ENCODE peak calls at places on chromosomes 5 and 9, in ten cellular contexts. One of them, this sample, is unnamed.

GRCh38 chr5:73764586-73764985 is 138.6 kb downstream of the ARHGEF28 start:
- DNase-seq in fibroblast of mammary gland: peak; percentile 53
- DNase-seq in brain microvascular endothelial cell: peak; percentile 70
- DNase-seq in H9: no peak
- DNase-seq in body of pancreas: no peak
- DNase-seq in epithelial cell of esophagus: peak; percentile 88
- DNase-seq in heart right ventricle: no peak
- DNase-seq in WTC11: no peak
- DNase-seq in GM23338: no peak
- DNase-seq in CD8-positive, alpha-beta T cell: no peak
- DNase-seq in this sample: no peak

GRCh38 chr9:38389313-38389712 is 3.2 kb upstream of the ALDH1B1 start:
- DNase-seq in fibroblast of mammary gland: no peak
- DNase-seq in brain microvascular endothelial cell: no peak
- DNase-seq in H9: no peak
- DNase-seq in body of pancreas: no peak
- DNase-seq in epithelial cell of esophagus: no peak
- DNase-seq in heart right ventricle: no peak
- DNase-seq in WTC11: no peak
- DNase-seq in GM23338: no peak
- DNase-seq in CD8-positive, alpha-beta T cell: no peak
- DNase-seq in this sample: no peak

GRCh38 chr9:137742698-137743097 is 123.9 kb downstream of the EHMT1 start:
- DNase-seq in fibroblast of mammary gland: no peak
- DNase-seq in brain microvascular endothelial cell: peak; percentile 16
- DNase-seq in H9: no peak
- DNase-seq in body of pancreas: no peak
- DNase-seq in epithelial cell of esophagus: no peak
- DNase-seq in heart right ventricle: no peak
- DNase-seq in WTC11: no peak
- DNase-seq in GM23338: no peak
- DNase-seq in CD8-positive, alpha-beta T cell: no peak
- DNase-seq in this sample: no peak

GRCh38 chr5:177366528-177367322 is 9.0 kb downstream of the RGS14 start:
- DNase-seq in fibroblast of mammary gland: peak; percentile 73
- DNase-seq in brain microvascular endothelial cell: peak; percentile 76
- DNase-seq in H9: peak; percentile 97
- DNase-seq in body of pancreas: peak; percentile 95
- DNase-seq in epithelial cell of esophagus: peak; percentile 73
- DNase-seq in heart right ventricle: peak; percentile 89
- DNase-seq in WTC11: peak; percentile 99
- DNase-seq in GM23338: peak; percentile 99
- DNase-seq in CD8-positive, alpha-beta T cell: no peak
- DNase-seq in this sample: peak; percentile 95

GRCh38 chr5:55634204-55634785 is 77.8 kb downstream of the SLC38A9 start:
- DNase-seq in fibroblast of mammary gland: peak; percentile 77
- DNase-seq in brain microvascular endothelial cell: no peak
- DNase-seq in H9: no peak
- DNase-seq in body of pancreas: peak; percentile 32
- DNase-seq in epithelial cell of esophagus: no peak
- DNase-seq in heart right ventricle: no peak
- DNase-seq in WTC11: no peak
- DNase-seq in GM23338: no peak
- DNase-seq in CD8-positive, alpha-beta T cell: no peak
- DNase-seq in this sample: no peak

GRCh38 chr5:7094626-7095025 is 301.3 kb upstream of the ADCY2 start:
- DNase-seq in fibroblast of mammary gland: no peak
- DNase-seq in brain microvascular endothelial cell: no peak
- DNase-seq in H9: peak; percentile 44
- DNase-seq in body of pancreas: no peak
- DNase-seq in epithelial cell of esophagus: peak; percentile 14
- DNase-seq in heart right ventricle: no peak
- DNase-seq in WTC11: peak; percentile 61
- DNase-seq in GM23338: peak; percentile 78
- DNase-seq in CD8-positive, alpha-beta T cell: no peak
- DNase-seq in this sample: no peak

GRCh38 chr5:107248065-107248695 is 422.6 kb downstream of the EFNA5 start:
- DNase-seq in fibroblast of mammary gland: peak; percentile 58
- DNase-seq in brain microvascular endothelial cell: peak; percentile 64
- DNase-seq in H9: peak; percentile 66
- DNase-seq in body of pancreas: peak; percentile 71
- DNase-seq in epithelial cell of esophagus: peak; percentile 74
- DNase-seq in heart right ventricle: peak; percentile 14
- DNase-seq in WTC11: peak; percentile 79
- DNase-seq in GM23338: peak; percentile 81
- DNase-seq in CD8-positive, alpha-beta T cell: no peak
- DNase-seq in this sample: peak; percentile 57

GRCh38 chr5:134784241-134784920 is 25.8 kb downstream of the DDX46 start:
- DNase-seq in fibroblast of mammary gland: peak; percentile 11
- DNase-seq in brain microvascular endothelial cell: no peak
- DNase-seq in H9: no peak
- DNase-seq in body of pancreas: no peak
- DNase-seq in epithelial cell of esophagus: peak; percentile 20
- DNase-seq in heart right ventricle: no peak
- DNase-seq in WTC11: no peak
- DNase-seq in GM23338: no peak
- DNase-seq in CD8-positive, alpha-beta T cell: no peak
- DNase-seq in this sample: no peak

GRCh38 chr9:125467341-125467740 is 205.7 kb downstream of the GAPVD1 start:
- DNase-seq in fibroblast of mammary gland: no peak
- DNase-seq in brain microvascular endothelial cell: no peak
- DNase-seq in H9: no peak
- DNase-seq in body of pancreas: no peak
- DNase-seq in epithelial cell of esophagus: no peak
- DNase-seq in heart right ventricle: no peak
- DNase-seq in WTC11: no peak
- DNase-seq in GM23338: no peak
- DNase-seq in CD8-positive, alpha-beta T cell: no peak
- DNase-seq in this sample: no peak

GRCh38 chr9:136330406-136330990 is 3.2 kb downstream of the GPSM1 start:
- DNase-seq in fibroblast of mammary gland: no peak
- DNase-seq in brain microvascular endothelial cell: no peak
- DNase-seq in H9: no peak
- DNase-seq in body of pancreas: no peak
- DNase-seq in epithelial cell of esophagus: no peak
- DNase-seq in heart right ventricle: no peak
- DNase-seq in WTC11: no peak
- DNase-seq in GM23338: no peak
- DNase-seq in CD8-positive, alpha-beta T cell: no peak
- DNase-seq in this sample: no peak

GRCh38 chr5:133763744-133764143 is 151.4 kb upstream of the FSTL4 start:
- DNase-seq in fibroblast of mammary gland: no peak
- DNase-seq in brain microvascular endothelial cell: no peak
- DNase-seq in H9: peak; percentile 19
- DNase-seq in body of pancreas: peak; percentile 8
- DNase-seq in epithelial cell of esophagus: no peak
- DNase-seq in heart right ventricle: no peak
- DNase-seq in WTC11: no peak
- DNase-seq in GM23338: no peak
- DNase-seq in CD8-positive, alpha-beta T cell: no peak
- DNase-seq in this sample: no peak

GRCh38 chr5:96434201-96434645 is 1.2 kb upstream of the PCSK1 start:
- DNase-seq in fibroblast of mammary gland: peak; percentile 75
- DNase-seq in brain microvascular endothelial cell: peak; percentile 73
- DNase-seq in H9: peak; percentile 88
- DNase-seq in body of pancreas: peak; percentile 71
- DNase-seq in epithelial cell of esophagus: peak; percentile 67
- DNase-seq in heart right ventricle: peak; percentile 59
- DNase-seq in WTC11: peak; percentile 89
- DNase-seq in GM23338: peak; percentile 93
- DNase-seq in CD8-positive, alpha-beta T cell: peak; percentile 2
- DNase-seq in this sample: peak; percentile 61

GRCh38 chr5:96440185-96440538 is 7.1 kb upstream of the PCSK1 start:
- DNase-seq in fibroblast of mammary gland: no peak
- DNase-seq in brain microvascular endothelial cell: no peak
- DNase-seq in H9: no peak
- DNase-seq in body of pancreas: no peak
- DNase-seq in epithelial cell of esophagus: no peak
- DNase-seq in heart right ventricle: no peak
- DNase-seq in WTC11: no peak
- DNase-seq in GM23338: no peak
- DNase-seq in CD8-positive, alpha-beta T cell: no peak
- DNase-seq in this sample: no peak

DNA sequence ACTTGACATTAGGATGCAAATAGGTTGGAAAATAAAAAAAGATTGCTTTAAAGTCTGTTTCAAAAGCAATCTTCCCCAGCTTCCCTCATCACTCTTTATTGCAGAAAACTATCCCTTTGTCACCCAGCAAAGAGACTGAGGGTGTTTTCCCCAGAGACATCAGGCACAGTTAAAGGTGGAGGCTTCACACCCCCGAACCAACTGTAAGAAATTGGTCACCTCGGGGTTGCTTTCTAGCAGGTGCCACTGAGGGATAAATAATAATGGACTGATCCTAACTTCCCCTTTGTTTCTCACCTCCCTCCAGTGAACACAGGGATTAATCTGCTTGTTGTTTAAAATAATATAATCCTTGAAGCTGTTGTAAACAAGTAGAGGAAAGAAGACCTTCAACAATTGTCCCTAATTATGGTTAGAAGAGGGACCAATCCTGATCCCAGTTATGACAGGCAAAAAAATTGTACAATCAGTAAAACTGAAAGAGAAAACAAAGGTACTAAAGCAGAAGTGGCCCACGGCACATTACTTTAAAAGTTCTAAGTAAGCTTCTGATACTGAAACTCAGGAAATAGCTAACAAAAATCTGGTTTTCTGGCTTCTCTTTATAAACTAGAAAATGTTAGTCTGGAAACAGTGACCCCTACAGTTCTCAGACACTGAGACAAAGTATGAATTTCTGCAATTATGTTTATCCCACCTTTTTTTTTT is 6.6 kb upstream of the PCSK1 start:
- DNase-seq in fibroblast of mammary gland: peak; percentile 17
- DNase-seq in brain microvascular endothelial cell: no peak
- DNase-seq in H9: no peak
- DNase-seq in body of pancreas: no peak
- DNase-seq in epithelial cell of esophagus: no peak
- DNase-seq in heart right ventricle: no peak
- DNase-seq in WTC11: no peak
- DNase-seq in GM23338: no peak
- DNase-seq in CD8-positive, alpha-beta T cell: no peak
- DNase-seq in this sample: no peak
- TF ChIP-seq CTCF in fibroblast of mammary gland: peak; percentile 28
- TF ChIP-seq CTCF in brain microvascular endothelial cell: peak; percentile 20
- TF ChIP-seq CTCF in H9: no peak
- TF ChIP-seq CTCF in body of pancreas: no peak
- TF ChIP-seq CTCF in epithelial cell of esophagus: no peak
- TF ChIP-seq CTCF in heart right ventricle: no peak
- TF ChIP-seq CTCF in WTC11: no peak
- TF ChIP-seq CTCF in GM23338: no peak
- TF ChIP-seq CTCF in CD8-positive, alpha-beta T cell: no peak
- TF ChIP-seq CTCF in this sample: no peak

GRCh38 chr9:82763631-82764030 is 299.3 kb downstream of the RASEF start:
- DNase-seq in fibroblast of mammary gland: no peak
- DNase-seq in brain microvascular endothelial cell: no peak
- DNase-seq in H9: no peak
- DNase-seq in body of pancreas: no peak
- DNase-seq in epithelial cell of esophagus: peak; percentile 24
- DNase-seq in heart right ventricle: no peak
- DNase-seq in WTC11: peak; percentile 47
- DNase-seq in GM23338: peak; percentile 64
- DNase-seq in CD8-positive, alpha-beta T cell: no peak
- DNase-seq in this sample: no peak
- TF ChIP-seq CTCF in fibroblast of mammary gland: no peak
- TF ChIP-seq CTCF in brain microvascular endothelial cell: no peak
- TF ChIP-seq CTCF in H9: peak; percentile 62
- TF ChIP-seq CTCF in body of pancreas: no peak
- TF ChIP-seq CTCF in epithelial cell of esophagus: peak; percentile 28
- TF ChIP-seq CTCF in heart right ventricle: no peak
- TF ChIP-seq CTCF in WTC11: no peak
- TF ChIP-seq CTCF in GM23338: peak; percentile 71
- TF ChIP-seq CTCF in CD8-positive, alpha-beta T cell: no peak
- TF ChIP-seq CTCF in this sample: no peak

GRCh38 chr5:173628501-173628900 is 12.1 kb upstream of the BOD1 start:
- DNase-seq in fibroblast of mammary gland: no peak
- DNase-seq in brain microvascular endothelial cell: no peak
- DNase-seq in H9: no peak
- DNase-seq in body of pancreas: no peak
- DNase-seq in epithelial cell of esophagus: no peak
- DNase-seq in heart right ventricle: no peak
- DNase-seq in WTC11: no peak
- DNase-seq in GM23338: no peak
- DNase-seq in CD8-positive, alpha-beta T cell: no peak
- DNase-seq in this sample: no peak

GRCh38 chr5:173631478-173631877 is 15.0 kb upstream of the BOD1 start:
- DNase-seq in fibroblast of mammary gland: no peak
- DNase-seq in brain microvascular endothelial cell: no peak
- DNase-seq in H9: no peak
- DNase-seq in body of pancreas: no peak
- DNase-seq in epithelial cell of esophagus: no peak
- DNase-seq in heart right ventricle: no peak
- DNase-seq in WTC11: no peak
- DNase-seq in GM23338: no peak
- DNase-seq in CD8-positive, alpha-beta T cell: no peak
- DNase-seq in this sample: no peak

GRCh38 chr5:173630724-173631365 is 14.4 kb upstream of the BOD1 start:
- DNase-seq in fibroblast of mammary gland: no peak
- DNase-seq in brain microvascular endothelial cell: no peak
- DNase-seq in H9: no peak
- DNase-seq in body of pancreas: no peak
- DNase-seq in epithelial cell of esophagus: no peak
- DNase-seq in heart right ventricle: no peak
- DNase-seq in WTC11: no peak
- DNase-seq in GM23338: no peak
- DNase-seq in CD8-positive, alpha-beta T cell: no peak
- DNase-seq in this sample: no peak

GRCh38 chr5:173627860-173628392 is 11.5 kb upstream of the BOD1 start:
- DNase-seq in fibroblast of mammary gland: no peak
- DNase-seq in brain microvascular endothelial cell: no peak
- DNase-seq in H9: peak; percentile 64
- DNase-seq in body of pancreas: no peak
- DNase-seq in epithelial cell of esophagus: no peak
- DNase-seq in heart right ventricle: no peak
- DNase-seq in WTC11: no peak
- DNase-seq in GM23338: peak; percentile 76
- DNase-seq in CD8-positive, alpha-beta T cell: no peak
- DNase-seq in this sample: no peak

DNA sequence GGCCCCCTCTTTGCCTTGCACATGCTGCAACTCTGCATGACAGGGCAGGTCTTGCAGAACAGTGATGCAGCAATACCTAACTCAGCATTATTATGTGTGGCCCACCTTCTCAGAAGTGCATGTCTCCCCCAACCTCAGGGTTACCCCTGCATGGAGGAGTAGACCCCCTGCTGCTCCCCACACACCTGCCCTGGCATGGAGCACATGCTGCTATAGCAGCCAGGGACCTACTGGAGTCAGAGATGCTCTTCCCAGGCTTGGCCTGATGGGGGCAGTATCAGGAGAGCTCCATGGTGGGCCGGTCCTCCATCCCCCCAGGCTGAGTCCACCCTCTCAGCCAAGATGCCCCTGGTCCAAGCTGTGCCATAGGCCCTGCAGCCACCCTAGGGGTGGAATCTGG is 13.2 kb upstream of the BOD1 start:
- DNase-seq in fibroblast of mammary gland: no peak
- DNase-seq in brain microvascular endothelial cell: no peak
- DNase-seq in H9: peak; percentile 79
- DNase-seq in body of pancreas: no peak
- DNase-seq in epithelial cell of esophagus: no peak
- DNase-seq in heart right ventricle: no peak
- DNase-seq in WTC11: peak; percentile 81
- DNase-seq in GM23338: peak; percentile 79
- DNase-seq in CD8-positive, alpha-beta T cell: no peak
- DNase-seq in this sample: no peak
- TF ChIP-seq CTCF in fibroblast of mammary gland: peak; percentile 32
- TF ChIP-seq CTCF in brain microvascular endothelial cell: peak; percentile 57
- TF ChIP-seq CTCF in H9: peak; percentile 81
- TF ChIP-seq CTCF in body of pancreas: peak; percentile 8
- TF ChIP-seq CTCF in epithelial cell of esophagus: peak; percentile 17
- TF ChIP-seq CTCF in heart right ventricle: no peak
- TF ChIP-seq CTCF in WTC11: peak; percentile 75
- TF ChIP-seq CTCF in GM23338: peak; percentile 84
- TF ChIP-seq CTCF in CD8-positive, alpha-beta T cell: no peak
- TF ChIP-seq CTCF in this sample: no peak

GRCh38 chr9:33264473-33265177 is at the start of the genes BAG1 and CHMP5:
- DNase-seq in fibroblast of mammary gland: peak; percentile 99
- DNase-seq in brain microvascular endothelial cell: peak; percentile 99
- DNase-seq in H9: peak; percentile 99
- DNase-seq in body of pancreas: peak; percentile 100
- DNase-seq in epithelial cell of esophagus: peak; percentile 100
- DNase-seq in heart right ventricle: peak; percentile 100
- DNase-seq in WTC11: peak; percentile 100
- DNase-seq in GM23338: peak; percentile 100
- DNase-seq in CD8-positive, alpha-beta T cell: peak; percentile 100
- DNase-seq in this sample: peak; percentile 100
- TF ChIP-seq CTCF in fibroblast of mammary gland: peak; percentile 11
- TF ChIP-seq CTCF in brain microvascular endothelial cell: peak; percentile 58
- TF ChIP-seq CTCF in H9: peak; percentile 42
- TF ChIP-seq CTCF in body of pancreas: peak; percentile 56
- TF ChIP-seq CTCF in epithelial cell of esophagus: peak; percentile 48
- TF ChIP-seq CTCF in heart right ventricle: peak; percentile 52
- TF ChIP-seq CTCF in WTC11: no peak
- TF ChIP-seq CTCF in GM23338: peak; percentile 21
- TF ChIP-seq CTCF in CD8-positive, alpha-beta T cell: no peak
- TF ChIP-seq CTCF in this sample: no peak

This sample was measured in colonic mucosa.